ENCODE peak calls at places on chromosomes 16 and 17, in seven cellular contexts. J is ascending aorta, P is upper lobe of right lung, S is OCI-LY7, Z is cardiac muscle cell, I is psoas muscle, R is A673. H is an unnamed sample. For H3K4me1, the result is how much of the 10 kb centered on the place peaks cover.

GRCh38 chr17:7355053-7355452 is at the start of gene TMEM95:
- DNase-seq in J (no peak), P (peak), S (no peak), Z (no peak), I (peak), R (peak), H (no peak)

GRCh38 chr16:70717065-70717464 is 31.2 kb upstream of the MTSS2 start:
- DNase-seq in J (no peak), P (no peak), S (no peak), Z (no peak), I (no peak), R (no peak), H (no peak)

GRCh38 chr16:3158014-3158497 is 23.2 kb downstream of the ZNF213 start:
- DNase-seq in J (no peak), P (no peak), S (no peak), Z (peak), I (peak), R (no peak), H (no peak)

GRCh38 chr17:78839173-78839761 is 1.3 kb downstream of the USP36 start:
- DNase-seq in J (no peak), P (no peak), S (peak), Z (no peak), I (no peak), R (no peak), H (no peak)

GRCh38 chr16:72270531-72270930 is 98.6 kb upstream of the PMFBP1 start:
- DNase-seq in J (no peak), P (no peak), S (no peak), Z (no peak), I (no peak), R (no peak), H (no peak)

GRCh38 chr16:82655315-82655714 is 28.5 kb downstream of the CDH13 start:
- DNase-seq in J (no peak), P (no peak), S (no peak), Z (peak), I (no peak), R (peak), H (no peak)

GRCh38 chr17:18172528-18173278 is 10.9 kb upstream of the ALKBH5 start:
- DNase-seq in J (no peak), P (no peak), S (no peak), Z (no peak), I (no peak), R (no peak), H (no peak)

GRCh38 chr16:34050787-34051320 is 591.4 kb downstream of the TP53TG3F start:
- DNase-seq in J (no peak), P (no peak), S (no peak), Z (no peak), I (no peak), R (no peak), H (no peak)

GRCh38 chr17:41710472-41711090 is 1.6 kb upstream of the GAST start:
- DNase-seq in J (no peak), P (no peak), S (no peak), Z (peak), I (no peak), R (peak), H (no peak)

GRCh38 chr17:901964-902363 is 77.6 kb downstream of the NXN start:
- DNase-seq in J (no peak), P (no peak), S (no peak), Z (no peak), I (peak), R (no peak), H (no peak)

GRCh38 chr17:37710344-37710886 is 34.4 kb downstream of the HNF1B start:
- DNase-seq in J (no peak), P (peak), S (peak), Z (peak), I (no peak), R (peak), H (no peak)

GRCh38 chr17:39192901-39193300 is 4.6 kb downstream of the CACNB1 start:
- DNase-seq in J (no peak), P (no peak), S (no peak), Z (no peak), I (no peak), R (no peak), H (no peak)

GRCh38 chr16:54938351-54939346 is 8.0 kb downstream of the IRX5 start:
- DNase-seq in J (no peak), P (peak), S (no peak), Z (peak), I (no peak), R (peak), H (no peak)

GRCh38 chr17:59643159-59643857 is 23.6 kb downstream of the CLTC start:
- DNase-seq in J (no peak), P (no peak), S (peak), Z (peak), I (no peak), R (no peak), H (no peak)

GRCh38 chr17:73293480-73293911 is 18.3 kb downstream of the CDC42EP4 start:
- DNase-seq in J (peak), P (peak), S (no peak), Z (peak), I (peak), R (no peak), H (peak)

GRCh38 chr16:66522816-66523590 is 26.9 kb downstream of the TK2 start:
- DNase-seq in J (no peak), P (no peak), S (no peak), Z (no peak), I (no peak), R (no peak), H (no peak)

GRCh38 chr16:66525396-66526180 is 24.3 kb downstream of the TK2 start:
- DNase-seq in J (no peak), P (no peak), S (no peak), Z (peak), I (no peak), R (no peak), H (no peak)

GRCh38 chr16:66521951-66522771 is 27.8 kb downstream of the TK2 start:
- DNase-seq in J (no peak), P (peak), S (peak), Z (peak), I (no peak), R (no peak), H (no peak)

GRCh38 chr16:66523861-66524354 is 26.0 kb downstream of the TK2 start:
- DNase-seq in J (no peak), P (no peak), S (peak), Z (peak), I (no peak), R (no peak), H (no peak)

DNA sequence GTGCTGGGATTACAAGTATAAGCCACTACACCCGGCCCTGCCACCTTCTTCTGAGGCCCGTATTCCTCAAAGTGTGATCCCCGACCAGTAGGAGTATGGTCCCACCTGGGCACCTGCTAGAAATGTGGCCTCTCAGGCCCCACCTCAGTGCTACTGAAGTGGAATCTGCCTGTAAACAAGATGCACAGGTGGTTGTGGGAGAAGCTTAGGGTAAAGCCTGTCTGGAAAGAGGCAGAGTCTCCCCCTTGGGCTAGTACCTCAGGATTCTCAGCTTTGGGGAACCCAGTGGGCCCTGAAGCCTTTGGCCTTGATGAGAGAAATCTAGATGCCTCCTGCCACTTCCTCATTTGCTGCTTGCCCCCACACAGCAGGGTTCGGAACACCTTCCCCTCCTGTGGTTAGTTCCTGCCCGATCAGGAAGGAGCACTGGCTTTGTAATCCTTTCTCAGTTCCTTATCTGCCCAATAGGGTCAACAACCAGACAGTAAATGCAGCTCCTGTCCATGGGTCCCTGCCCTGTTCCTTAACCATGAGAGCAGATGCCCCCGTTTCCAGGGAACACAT is 25.2 kb downstream of the TK2 start:
- DNase-seq in J (peak), P (no peak), S (peak), Z (no peak), I (no peak), R (no peak), H (no peak)
- H3K4me1 ChIP-seq in J (under half), P (half or more), S (half or more), Z (under half), I (under half), R (under half), H (under half)

GRCh38 chr17:77146882-77147281 is 6.1 kb downstream of the SEC14L1 start:
- DNase-seq in J (no peak), P (peak), S (peak), Z (no peak), I (no peak), R (no peak), H (no peak)
- H3K4me1 ChIP-seq in J (under half), P (half or more), S (half or more), Z (under half), I (half or more), R (under half), H (under half)

GRCh38 chr17:75693500-75694481 is 26.7 kb downstream of the SAP30BP start:
- DNase-seq in J (peak), P (peak), S (no peak), Z (peak), I (peak), R (peak), H (no peak)

GRCh38 chr17:75694536-75694935 is 26.7 kb upstream of the ITGB4 start:
- DNase-seq in J (no peak), P (no peak), S (no peak), Z (no peak), I (peak), R (no peak), H (no peak)

GRCh38 chr17:75692976-75693375 is 25.8 kb downstream of the SAP30BP start:
- DNase-seq in J (no peak), P (no peak), S (no peak), Z (no peak), I (no peak), R (no peak), H (no peak)

GRCh38 chr17:75689441-75689873 is 22.3 kb downstream of the SAP30BP start:
- DNase-seq in J (no peak), P (no peak), S (peak), Z (no peak), I (no peak), R (no peak), H (no peak)

DNA sequence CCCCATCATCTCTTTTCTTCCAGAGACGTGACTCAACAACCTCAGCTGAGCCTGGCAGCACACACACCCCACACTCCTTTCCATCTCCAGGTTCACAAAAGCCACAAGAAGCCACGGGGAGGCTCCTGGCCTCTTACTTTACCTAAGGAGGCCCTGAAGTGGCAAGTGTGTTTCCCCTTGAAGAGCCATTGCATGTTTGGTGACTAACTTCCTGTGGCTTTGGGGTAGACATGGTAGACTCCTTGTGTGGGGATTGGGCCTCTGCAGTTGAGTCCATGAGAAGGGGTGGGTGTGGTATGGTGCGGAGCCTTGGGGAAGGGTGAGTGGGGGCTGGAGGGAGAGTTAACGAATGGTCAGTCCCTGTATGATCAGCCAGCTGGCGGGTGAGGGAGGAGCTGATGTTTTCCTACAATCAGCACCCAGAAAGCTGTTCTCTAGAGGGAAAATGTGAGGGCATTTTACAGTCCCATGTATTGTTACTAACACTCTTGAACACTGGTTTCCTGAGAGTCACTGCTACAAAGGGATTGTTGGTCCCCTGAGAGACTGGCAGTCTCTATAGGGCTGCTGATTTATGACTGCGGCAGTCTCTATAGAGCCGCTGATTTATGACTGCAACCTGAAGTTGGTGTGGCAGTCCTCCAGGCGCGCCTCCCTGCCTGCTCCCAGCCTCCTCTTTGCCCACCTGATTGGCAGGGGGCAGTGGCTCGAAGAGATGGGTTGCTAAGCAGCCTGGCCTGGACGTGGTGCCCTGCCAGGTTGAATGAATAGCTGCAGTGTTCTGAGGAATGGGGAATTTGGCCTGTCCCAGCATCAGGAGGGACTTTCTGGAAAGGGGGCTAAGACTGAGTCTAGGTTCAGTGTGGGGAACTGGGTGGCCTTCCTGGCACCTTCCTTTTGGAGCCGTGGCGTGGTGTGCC is 24.5 kb downstream of the SAP30BP start:
- DNase-seq in J (no peak), P (no peak), S (no peak), Z (peak), I (no peak), R (peak), H (no peak)
- H3K4me1 ChIP-seq in J (under half), P (half or more), S (half or more), Z (under half), I (half or more), R (under half), H (under half)

GRCh38 chr17:57866723-57867122 is 16.9 kb upstream of the MRPS23 start:
- DNase-seq in J (no peak), P (no peak), S (no peak), Z (no peak), I (peak), R (no peak), H (no peak)

GRCh38 chr17:57868775-57869598 is 19.1 kb upstream of the MRPS23 start:
- DNase-seq in J (no peak), P (no peak), S (no peak), Z (no peak), I (peak), R (no peak), H (no peak)

GRCh38 chr17:57867126-57867525 is 17.3 kb upstream of the MRPS23 start:
- DNase-seq in J (no peak), P (no peak), S (no peak), Z (no peak), I (no peak), R (no peak), H (no peak)

GRCh38 chr17:57869599-57870282 is 19.9 kb upstream of the MRPS23 start:
- DNase-seq in J (no peak), P (no peak), S (no peak), Z (peak), I (peak), R (no peak), H (no peak)

DNA sequence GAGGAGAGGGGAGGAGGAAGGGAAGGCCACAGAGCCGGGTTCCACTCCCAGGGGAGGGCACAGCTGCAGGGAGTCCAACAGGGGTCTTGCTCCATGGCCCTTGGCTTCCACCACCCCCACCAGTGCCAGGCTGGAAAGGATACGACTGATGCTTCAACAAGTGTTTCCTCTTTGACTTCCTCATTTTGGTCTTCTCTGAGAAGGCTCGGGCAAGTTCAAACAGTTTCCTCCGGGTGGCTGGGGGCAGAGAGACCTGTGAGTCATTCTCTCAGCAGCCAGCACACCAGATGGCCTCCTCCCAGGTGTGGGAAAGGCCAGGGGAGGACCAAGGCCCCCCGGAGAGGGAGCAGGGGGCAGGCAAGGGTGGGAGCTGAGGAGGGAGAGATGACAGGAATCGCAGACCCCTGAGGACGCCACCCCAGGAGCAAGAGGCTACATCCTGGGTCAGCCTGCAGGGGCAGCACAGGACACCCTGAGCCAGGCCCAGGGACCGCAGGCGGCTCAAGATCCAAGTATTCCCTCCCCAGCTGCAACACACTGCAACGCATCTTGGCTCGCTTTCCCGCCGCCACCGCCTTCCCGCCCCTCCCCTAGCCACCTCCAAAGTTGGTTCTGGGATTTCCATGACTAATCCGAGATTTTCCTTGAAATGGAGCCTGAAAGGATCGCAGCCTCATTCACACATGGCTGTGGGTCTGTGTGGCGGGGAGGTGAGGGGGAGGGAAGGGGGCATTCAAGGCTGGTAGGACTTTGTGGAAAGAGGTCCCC is 18.3 kb upstream of the MRPS23 start:
- DNase-seq in J (peak), P (no peak), S (peak), Z (peak), I (peak), R (no peak), H (peak)
- H3K4me1 ChIP-seq in J (under half), P (under half), S (under half), Z (under half), I (under half), R (under half), H (half or more)

DNA sequence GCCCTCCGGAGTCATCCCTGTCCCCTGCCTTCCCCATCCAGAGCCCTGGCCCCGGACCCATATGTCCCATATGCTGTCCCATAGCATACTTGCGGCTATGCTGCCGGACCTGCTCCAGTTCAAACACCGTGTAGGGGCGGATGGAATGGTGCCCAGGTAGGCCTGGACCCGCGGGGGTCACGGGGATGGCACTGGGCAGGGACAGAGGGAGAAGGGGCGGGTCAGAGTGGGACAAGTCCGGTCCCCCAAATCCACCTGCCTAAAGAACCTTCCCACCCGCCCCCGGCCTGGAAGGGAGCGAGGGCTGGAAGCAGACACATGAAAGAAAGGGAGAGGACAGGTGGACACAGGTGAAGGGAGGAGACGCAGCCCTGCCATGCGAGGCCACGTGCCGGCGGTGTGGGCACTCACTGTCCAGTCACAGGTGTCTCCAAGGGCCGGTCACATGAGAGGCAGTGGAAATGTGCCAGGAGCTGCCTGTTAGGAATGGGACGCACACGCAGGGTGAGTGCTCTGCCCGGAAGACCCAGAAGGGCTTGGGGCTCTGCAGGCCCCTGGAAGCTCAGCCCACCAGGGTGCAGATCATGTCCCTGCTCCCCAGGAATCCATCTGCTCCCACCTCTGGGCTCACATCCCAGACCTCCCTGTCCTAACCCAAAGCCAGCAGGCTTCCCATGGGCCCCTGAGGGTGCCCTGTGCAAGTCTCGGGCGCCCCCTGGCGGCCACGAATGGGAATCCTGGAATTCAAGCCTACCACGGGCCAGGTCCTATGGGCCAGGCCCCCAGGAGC is 14.0 kb downstream of the UBALD2 start:
- DNase-seq in J (peak), P (peak), S (peak), Z (peak), I (peak), R (peak), H (peak)
- H3K4me1 ChIP-seq in J (under half), P (under half), S (under half), Z (under half), I (under half), R (under half), H (under half)

H was measured in thoracic aorta.